ENCODE peak calls at places on chromosome 14, in ten cellular contexts. One of them, this sample, is unnamed.

GRCh38 chr14:34554540-34555250 is 15.2 kb upstream of the EAPP start:
- DNase-seq in tibial artery: peak; percentile 53
- DNase-seq in GM23248: peak; percentile 61
- DNase-seq in astrocyte: no peak
- DNase-seq in right lobe of liver: no peak
- DNase-seq in psoas muscle: no peak
- DNase-seq in Peyer's patch: no peak
- DNase-seq in aorta: no peak
- DNase-seq in H1: no peak
- DNase-seq in testis: peak; percentile 19
- DNase-seq in this sample: no peak

GRCh38 chr14:91947196-91948184 is at the start of gene FBLN5:
- DNase-seq in tibial artery: peak; percentile 84
- DNase-seq in GM23248: peak; percentile 93
- DNase-seq in astrocyte: peak; percentile 86
- DNase-seq in right lobe of liver: no peak
- DNase-seq in psoas muscle: peak; percentile 86
- DNase-seq in Peyer's patch: peak; percentile 61
- DNase-seq in aorta: peak; percentile 89
- DNase-seq in H1: peak; percentile 72
- DNase-seq in testis: peak; percentile 62
- DNase-seq in this sample: peak; percentile 75

GRCh38 chr14:88218119-88218915 is 104.8 kb downstream of the KCNK10 start:
- DNase-seq in tibial artery: no peak
- DNase-seq in GM23248: no peak
- DNase-seq in astrocyte: no peak
- DNase-seq in right lobe of liver: no peak
- DNase-seq in psoas muscle: no peak
- DNase-seq in Peyer's patch: no peak
- DNase-seq in aorta: no peak
- DNase-seq in H1: no peak
- DNase-seq in testis: no peak
- DNase-seq in this sample: no peak

GRCh38 chr14:61911534-61911933 is 149.3 kb downstream of the SNAPC1 start:
- DNase-seq in tibial artery: no peak
- DNase-seq in GM23248: no peak
- DNase-seq in astrocyte: no peak
- DNase-seq in right lobe of liver: no peak
- DNase-seq in psoas muscle: no peak
- DNase-seq in Peyer's patch: no peak
- DNase-seq in aorta: no peak
- DNase-seq in H1: no peak
- DNase-seq in testis: no peak
- DNase-seq in this sample: no peak

GRCh38 chr14:59511916-59512530 is 27.7 kb downstream of the JKAMP start:
- DNase-seq in tibial artery: no peak
- DNase-seq in GM23248: peak; percentile 7
- DNase-seq in astrocyte: no peak
- DNase-seq in right lobe of liver: no peak
- DNase-seq in psoas muscle: no peak
- DNase-seq in Peyer's patch: no peak
- DNase-seq in aorta: no peak
- DNase-seq in H1: peak; percentile 74
- DNase-seq in testis: no peak
- DNase-seq in this sample: no peak

GRCh38 chr14:100410056-100410565 is 87.0 kb downstream of the SLC25A47 start:
- DNase-seq in tibial artery: no peak
- DNase-seq in GM23248: no peak
- DNase-seq in astrocyte: peak; percentile 85
- DNase-seq in right lobe of liver: no peak
- DNase-seq in psoas muscle: no peak
- DNase-seq in Peyer's patch: no peak
- DNase-seq in aorta: no peak
- DNase-seq in H1: no peak
- DNase-seq in testis: peak; percentile 71
- DNase-seq in this sample: no peak

GRCh38 chr14:77139540-77140342 is 1.9 kb downstream of the ZDHHC22 start:
- DNase-seq in tibial artery: peak; percentile 63
- DNase-seq in GM23248: peak; percentile 53
- DNase-seq in astrocyte: no peak
- DNase-seq in right lobe of liver: no peak
- DNase-seq in psoas muscle: peak; percentile 61
- DNase-seq in Peyer's patch: no peak
- DNase-seq in aorta: no peak
- DNase-seq in H1: peak; percentile 93
- DNase-seq in testis: peak; percentile 63
- DNase-seq in this sample: peak; percentile 80

GRCh38 chr14:93115920-93116675 is at the start of gene ITPK1:
- DNase-seq in tibial artery: peak; percentile 78
- DNase-seq in GM23248: peak; percentile 87
- DNase-seq in astrocyte: no peak
- DNase-seq in right lobe of liver: no peak
- DNase-seq in psoas muscle: peak; percentile 75
- DNase-seq in Peyer's patch: peak; percentile 78
- DNase-seq in aorta: peak; percentile 88
- DNase-seq in H1: peak; percentile 79
- DNase-seq in testis: peak; percentile 56
- DNase-seq in this sample: peak; percentile 53

GRCh38 chr14:73717247-73717646 is 3.1 kb upstream of the PNMA1 start:
- DNase-seq in tibial artery: no peak
- DNase-seq in GM23248: no peak
- DNase-seq in astrocyte: no peak
- DNase-seq in right lobe of liver: no peak
- DNase-seq in psoas muscle: no peak
- DNase-seq in Peyer's patch: no peak
- DNase-seq in aorta: no peak
- DNase-seq in H1: no peak
- DNase-seq in testis: no peak
- DNase-seq in this sample: no peak

GRCh38 chr14:99737451-99737951 is 53.4 kb downstream of the CYP46A1 start:
- DNase-seq in tibial artery: peak; percentile 89
- DNase-seq in GM23248: peak; percentile 66
- DNase-seq in astrocyte: no peak
- DNase-seq in right lobe of liver: no peak
- DNase-seq in psoas muscle: peak; percentile 72
- DNase-seq in Peyer's patch: no peak
- DNase-seq in aorta: peak; percentile 91
- DNase-seq in H1: no peak
- DNase-seq in testis: peak; percentile 81
- DNase-seq in this sample: peak; percentile 88

GRCh38 chr14:53953002-53953827 is 3.4 kb downstream of the BMP4 start:
- DNase-seq in tibial artery: peak; percentile 94
- DNase-seq in GM23248: peak; percentile 58
- DNase-seq in astrocyte: peak; percentile 64
- DNase-seq in right lobe of liver: peak; percentile 89
- DNase-seq in psoas muscle: peak; percentile 91
- DNase-seq in Peyer's patch: peak; percentile 90
- DNase-seq in aorta: peak; percentile 95
- DNase-seq in H1: peak; percentile 86
- DNase-seq in testis: peak; percentile 77
- DNase-seq in this sample: peak; percentile 87

GRCh38 chr14:103509864-103510263 is 12.8 kb downstream of the CKB start:
- DNase-seq in tibial artery: peak; percentile 39
- DNase-seq in GM23248: no peak
- DNase-seq in astrocyte: no peak
- DNase-seq in right lobe of liver: no peak
- DNase-seq in psoas muscle: peak; percentile 22
- DNase-seq in Peyer's patch: no peak
- DNase-seq in aorta: no peak
- DNase-seq in H1: no peak
- DNase-seq in testis: no peak
- DNase-seq in this sample: peak; percentile 16

GRCh38 chr14:26930576-26930975 is 332.7 kb upstream of the NOVA1 start:
- DNase-seq in tibial artery: no peak
- DNase-seq in GM23248: no peak
- DNase-seq in astrocyte: no peak
- DNase-seq in right lobe of liver: no peak
- DNase-seq in psoas muscle: no peak
- DNase-seq in Peyer's patch: no peak
- DNase-seq in aorta: no peak
- DNase-seq in H1: no peak
- DNase-seq in testis: no peak
- DNase-seq in this sample: no peak

GRCh38 chr14:26926585-26926984 is 328.8 kb upstream of the NOVA1 start:
- DNase-seq in tibial artery: no peak
- DNase-seq in GM23248: no peak
- DNase-seq in astrocyte: no peak
- DNase-seq in right lobe of liver: no peak
- DNase-seq in psoas muscle: no peak
- DNase-seq in Peyer's patch: no peak
- DNase-seq in aorta: no peak
- DNase-seq in H1: no peak
- DNase-seq in testis: no peak
- DNase-seq in this sample: no peak

DNA sequence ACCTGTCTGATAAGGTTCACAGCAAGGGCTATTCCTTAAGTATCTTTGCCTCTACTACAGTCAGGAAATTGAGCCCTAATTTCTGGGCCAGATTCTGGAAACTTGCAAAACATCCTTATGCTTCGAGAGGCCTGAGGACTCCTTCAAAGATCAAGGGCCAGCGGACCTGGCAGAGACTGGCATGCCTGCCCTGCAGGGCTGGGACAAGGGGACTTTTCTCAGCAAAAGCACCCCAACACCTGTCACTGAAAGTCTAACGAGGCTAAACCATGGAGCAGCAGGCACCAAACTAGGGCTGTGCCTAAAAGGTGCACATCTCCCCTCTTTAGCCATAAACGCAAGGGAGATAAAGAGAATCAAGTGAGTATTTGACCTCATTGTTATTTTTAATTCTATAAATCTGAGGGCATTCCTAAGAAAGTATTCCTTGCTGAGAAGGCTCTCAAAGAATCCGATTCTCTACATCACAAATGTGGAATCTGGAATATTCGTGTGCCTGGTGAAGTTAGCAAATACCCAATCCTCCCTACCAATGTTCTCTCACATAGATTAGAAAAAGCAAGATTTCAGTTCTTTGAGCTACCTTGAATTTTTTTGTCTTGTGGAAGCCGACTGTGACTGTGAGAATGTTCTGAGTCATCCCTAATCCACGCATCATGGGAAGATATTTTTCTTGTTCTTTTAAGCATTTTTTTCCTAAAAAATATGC is 328.2 kb upstream of the NOVA1 start:
- DNase-seq in tibial artery: no peak
- DNase-seq in GM23248: peak; percentile 10
- DNase-seq in astrocyte: peak; percentile 43
- DNase-seq in right lobe of liver: no peak
- DNase-seq in psoas muscle: no peak
- DNase-seq in Peyer's patch: no peak
- DNase-seq in aorta: no peak
- DNase-seq in H1: peak; percentile 46
- DNase-seq in testis: no peak
- DNase-seq in this sample: peak; percentile 59
- H3K9me3 ChIP-seq in tibial artery: no peaks in the 10 kb centered on the region
- H3K9me3 ChIP-seq in GM23248: no peaks in the 10 kb centered on the region
- H3K9me3 ChIP-seq in astrocyte: no peaks in the 10 kb centered on the region
- H3K9me3 ChIP-seq in right lobe of liver: no peaks in the 10 kb centered on the region
- H3K9me3 ChIP-seq in psoas muscle: no peaks in the 10 kb centered on the region
- H3K9me3 ChIP-seq in Peyer's patch: no peaks in the 10 kb centered on the region
- H3K9me3 ChIP-seq in aorta: no peaks in the 10 kb centered on the region
- H3K9me3 ChIP-seq in H1: no peaks in the 10 kb centered on the region
- H3K9me3 ChIP-seq in testis: no peaks in the 10 kb centered on the region
- H3K9me3 ChIP-seq in this sample: no peaks in the 10 kb centered on the region

GRCh38 chr14:51616724-51617409 is 34.8 kb upstream of the FRMD6 start:
- DNase-seq in tibial artery: no peak
- DNase-seq in GM23248: peak; percentile 82
- DNase-seq in astrocyte: peak; percentile 97
- DNase-seq in right lobe of liver: peak; percentile 53
- DNase-seq in psoas muscle: no peak
- DNase-seq in Peyer's patch: no peak
- DNase-seq in aorta: no peak
- DNase-seq in H1: no peak
- DNase-seq in testis: no peak
- DNase-seq in this sample: no peak
- H3K4me1 ChIP-seq in tibial artery: peaks cover 7% of the 10 kb centered on the region
- H3K4me1 ChIP-seq in GM23248: peaks cover 36% of the 10 kb centered on the region
- H3K4me1 ChIP-seq in astrocyte: peaks cover 21% of the 10 kb centered on the region
- H3K4me1 ChIP-seq in right lobe of liver: no peaks in the 10 kb centered on the region
- H3K4me1 ChIP-seq in psoas muscle: no peaks in the 10 kb centered on the region
- H3K4me1 ChIP-seq in Peyer's patch: no peaks in the 10 kb centered on the region
- H3K4me1 ChIP-seq in aorta: no peaks in the 10 kb centered on the region
- H3K4me1 ChIP-seq in H1: peaks cover 4% of the 10 kb centered on the region
- H3K4me1 ChIP-seq in testis: peaks cover 6% of the 10 kb centered on the region
- H3K4me1 ChIP-seq in this sample: no peaks in the 10 kb centered on the region

GRCh38 chr14:105842105-105842504 is 315.7 kb downstream of the TMEM121 start:
- DNase-seq in tibial artery: no peak
- DNase-seq in GM23248: no peak
- DNase-seq in astrocyte: no peak
- DNase-seq in right lobe of liver: peak; percentile 50
- DNase-seq in psoas muscle: no peak
- DNase-seq in Peyer's patch: no peak
- DNase-seq in aorta: no peak
- DNase-seq in H1: no peak
- DNase-seq in testis: no peak
- DNase-seq in this sample: no peak
- H3K9me3 ChIP-seq in tibial artery: no peaks in the 10 kb centered on the region
- H3K9me3 ChIP-seq in GM23248: no peaks in the 10 kb centered on the region
- H3K9me3 ChIP-seq in astrocyte: peaks cover 23% of the 10 kb centered on the region
- H3K9me3 ChIP-seq in right lobe of liver: no peaks in the 10 kb centered on the region
- H3K9me3 ChIP-seq in psoas muscle: no peaks in the 10 kb centered on the region
- H3K9me3 ChIP-seq in Peyer's patch: no peaks in the 10 kb centered on the region
- H3K9me3 ChIP-seq in aorta: no peaks in the 10 kb centered on the region
- H3K9me3 ChIP-seq in H1: peaks cover 98% of the 10 kb centered on the region
- H3K9me3 ChIP-seq in testis: no peaks in the 10 kb centered on the region
- H3K9me3 ChIP-seq in this sample: no peaks in the 10 kb centered on the region

DNA sequence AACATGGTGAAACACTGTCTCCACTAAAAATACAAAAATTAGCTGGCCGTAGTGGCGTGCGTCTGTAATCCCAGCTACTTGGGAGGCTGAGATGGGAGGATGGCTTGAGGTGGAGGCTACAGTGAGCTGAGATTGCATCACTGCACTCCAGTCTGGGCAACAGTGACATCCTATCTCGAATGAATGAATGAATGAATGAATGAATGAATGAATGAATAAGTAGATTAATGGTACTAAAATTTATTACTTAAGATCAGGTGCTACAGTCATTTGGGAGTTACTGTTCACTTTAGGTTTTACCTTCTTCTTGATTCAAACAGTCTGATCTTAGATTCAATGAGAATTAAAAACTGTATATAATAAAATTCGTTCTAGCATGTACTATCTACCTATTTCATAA is 31.6 kb upstream of the WDR89 start:
- DNase-seq in tibial artery: no peak
- DNase-seq in GM23248: no peak
- DNase-seq in astrocyte: no peak
- DNase-seq in right lobe of liver: no peak
- DNase-seq in psoas muscle: no peak
- DNase-seq in Peyer's patch: no peak
- DNase-seq in aorta: no peak
- DNase-seq in H1: no peak
- DNase-seq in testis: no peak
- DNase-seq in this sample: no peak
- H3K4me1 ChIP-seq in tibial artery: no peaks in the 10 kb centered on the region
- H3K4me1 ChIP-seq in GM23248: peaks cover 9% of the 10 kb centered on the region
- H3K4me1 ChIP-seq in astrocyte: no peaks in the 10 kb centered on the region
- H3K4me1 ChIP-seq in right lobe of liver: no peaks in the 10 kb centered on the region
- H3K4me1 ChIP-seq in psoas muscle: no peaks in the 10 kb centered on the region
- H3K4me1 ChIP-seq in Peyer's patch: no peaks in the 10 kb centered on the region
- H3K4me1 ChIP-seq in aorta: no peaks in the 10 kb centered on the region
- H3K4me1 ChIP-seq in H1: no peaks in the 10 kb centered on the region
- H3K4me1 ChIP-seq in testis: no peaks in the 10 kb centered on the region
- H3K4me1 ChIP-seq in this sample: no peaks in the 10 kb centered on the region

GRCh38 chr14:28870033-28870564 is 103.5 kb downstream of the FOXG1 start:
- DNase-seq in tibial artery: no peak
- DNase-seq in GM23248: no peak
- DNase-seq in astrocyte: no peak
- DNase-seq in right lobe of liver: no peak
- DNase-seq in psoas muscle: no peak
- DNase-seq in Peyer's patch: no peak
- DNase-seq in aorta: no peak
- DNase-seq in H1: no peak
- DNase-seq in testis: no peak
- DNase-seq in this sample: no peak

GRCh38 chr14:28867571-28867970 is 101.0 kb downstream of the FOXG1 start:
- DNase-seq in tibial artery: no peak
- DNase-seq in GM23248: peak; percentile 3
- DNase-seq in astrocyte: peak; percentile 4
- DNase-seq in right lobe of liver: no peak
- DNase-seq in psoas muscle: no peak
- DNase-seq in Peyer's patch: no peak
- DNase-seq in aorta: no peak
- DNase-seq in H1: no peak
- DNase-seq in testis: no peak
- DNase-seq in this sample: no peak
- H3K9me3 ChIP-seq in tibial artery: no peaks in the 10 kb centered on the region
- H3K9me3 ChIP-seq in GM23248: no peaks in the 10 kb centered on the region
- H3K9me3 ChIP-seq in astrocyte: no peaks in the 10 kb centered on the region
- H3K9me3 ChIP-seq in right lobe of liver: no peaks in the 10 kb centered on the region
- H3K9me3 ChIP-seq in psoas muscle: no peaks in the 10 kb centered on the region
- H3K9me3 ChIP-seq in Peyer's patch: no peaks in the 10 kb centered on the region
- H3K9me3 ChIP-seq in aorta: no peaks in the 10 kb centered on the region
- H3K9me3 ChIP-seq in H1: no peaks in the 10 kb centered on the region
- H3K9me3 ChIP-seq in testis: no peaks in the 10 kb centered on the region
- H3K9me3 ChIP-seq in this sample: no peaks in the 10 kb centered on the region